ENCODE peak calls at places on chromosomes 2 and 18, in eight cellular contexts. J is LNCaP clone FGC; A is stimulated activated CD8-positive, alpha-beta memory T cell treated with anti-CD3 and anti-CD28 coated beads, Interleukin-4, amount 100 ng/mL, for 4 hours; S is GM12891; I is activated CD4-positive, alpha-beta T cell treated with anti-CD3 and anti-CD28 coated beads for 4 hours; Q is activated T-helper 1 cell treated with anti-CD3 and anti-CD28 coated beads, Interleukin-2, amount 50 U/mL, for 16 hours; V is RKO; T is H54. R is an unnamed sample.

GRCh38 chr18:23689616-23690504 is 607 bp downstream of the LAMA3 start:
- DNase-seq in J (no peak), A (no peak), S (peak), I (peak), Q (no peak), V (no peak), T (no peak), R (no peak)

GRCh38 chr2:118292991-118293390 is 204.7 kb downstream of the INSIG2 start:
- DNase-seq in J (no peak), A (no peak), S (no peak), I (no peak), Q (no peak), V (no peak), T (no peak), R (no peak)

GRCh38 chr2:39725401-39725800 is 53.7 kb downstream of the THUMPD2 start:
- DNase-seq in J (no peak), A (no peak), S (no peak), I (no peak), Q (no peak), V (no peak), T (no peak), R (no peak)

GRCh38 chr2:217835931-217836881 is 166.6 kb downstream of the TNS1 start:
- DNase-seq in J (no peak), A (no peak), S (no peak), I (no peak), Q (no peak), V (no peak), T (no peak), R (no peak)

GRCh38 chr2:25310690-25310964 is 31.1 kb downstream of the DNMT3A start:
- DNase-seq in J (no peak), A (no peak), S (no peak), I (no peak), Q (no peak), V (no peak), T (no peak), R (no peak)

GRCh38 chr18:9181275-9181674 is 44.7 kb downstream of the ANKRD12 start:
- DNase-seq in J (no peak), A (no peak), S (no peak), I (no peak), Q (no peak), V (no peak), T (no peak), R (no peak)

GRCh38 chr2:166784296-166784946 is 103.9 kb upstream of the XIRP2 start:
- DNase-seq in J (no peak), A (no peak), S (no peak), I (no peak), Q (no peak), V (no peak), T (no peak), R (no peak)

GRCh38 chr18:23099621-23100020 is 35.7 kb upstream of the CABLES1 start:
- DNase-seq in J (no peak), A (no peak), S (no peak), I (no peak), Q (no peak), V (no peak), T (no peak), R (no peak)

GRCh38 chr2:237181844-237182243 is 96.2 kb downstream of the COPS8 start:
- DNase-seq in J (no peak), A (no peak), S (no peak), I (no peak), Q (no peak), V (no peak), T (peak), R (peak)

GRCh38 chr2:99507964-99508818 is 18.4 kb upstream of the REV1 start:
- DNase-seq in J (peak), A (no peak), S (no peak), I (no peak), Q (no peak), V (no peak), T (no peak), R (no peak)

GRCh38 chr2:1781291-1782080 is 37.2 kb upstream of the PXDN start:
- DNase-seq in J (no peak), A (no peak), S (no peak), I (no peak), Q (peak), V (peak), T (no peak), R (no peak)

GRCh38 chr2:106944220-106944619 is 58.3 kb upstream of the ST6GAL2 start:
- DNase-seq in J (no peak), A (no peak), S (no peak), I (no peak), Q (no peak), V (no peak), T (no peak), R (no peak)

GRCh38 chr2:206154197-206154596 is 5.0 kb downstream of the NDUFS1 start:
- DNase-seq in J (no peak), A (no peak), S (no peak), I (no peak), Q (no peak), V (peak), T (no peak), R (no peak)

GRCh38 chr2:26043862-26044736 is 10.2 kb downstream of the RAB10 start:
- DNase-seq in J (no peak), A (no peak), S (no peak), I (peak), Q (no peak), V (no peak), T (no peak), R (no peak)

GRCh38 chr2:101296314-101296809 is 12.1 kb downstream of the RNF149 start:
- DNase-seq in J (no peak), A (no peak), S (no peak), I (no peak), Q (no peak), V (no peak), T (no peak), R (no peak)

GRCh38 chr2:189393440-189394111 is 47.7 kb upstream of the WDR75 start:
- DNase-seq in J (no peak), A (no peak), S (no peak), I (no peak), Q (no peak), V (peak), T (no peak), R (no peak)

GRCh38 chr2:232886632-232887031 is 16.6 kb downstream of the SNORC start:
- DNase-seq in J (no peak), A (no peak), S (no peak), I (no peak), Q (no peak), V (no peak), T (no peak), R (no peak)

GRCh38 chr2:217717541-217717940 is 285.3 kb downstream of the TNS1 start:
- DNase-seq in J (no peak), A (no peak), S (no peak), I (no peak), Q (no peak), V (no peak), T (no peak), R (no peak)

GRCh38 chr2:32742381-32742780 is 114.5 kb downstream of the TTC27 start:
- DNase-seq in J (no peak), A (no peak), S (no peak), I (no peak), Q (no peak), V (no peak), T (no peak), R (no peak)

GRCh38 chr2:176574415-176575236 is 305.4 kb downstream of the MTX2 start:
- DNase-seq in J (no peak), A (no peak), S (no peak), I (no peak), Q (no peak), V (no peak), T (no peak), R (no peak)

GRCh38 chr18:2515408-2515807 is 55.9 kb downstream of the METTL4 start:
- DNase-seq in J (no peak), A (no peak), S (no peak), I (no peak), Q (no peak), V (peak), T (peak), R (no peak)

GRCh38 chr18:35172451-35173035 is 68.3 kb upstream of the ZNF397 start:
- DNase-seq in J (no peak), A (no peak), S (no peak), I (no peak), Q (no peak), V (no peak), T (no peak), R (no peak)

GRCh38 chr2:38376346-38376682 is 759 bp downstream of the ATL2 start:
- DNase-seq in J (no peak), A (peak), S (no peak), I (peak), Q (peak), V (peak), T (peak), R (peak)

GRCh38 chr2:241272298-241272721 is 43.2 kb downstream of the HDLBP start:
- DNase-seq in J (no peak), A (no peak), S (no peak), I (peak), Q (peak), V (no peak), T (peak), R (no peak)

R was measured in T1000.